ENCODE peak calls at places on chromosomes 3 and 15, in seven cellular contexts. One of them, this sample, is unnamed. For H3K36me3, the result is how much of the 10 kb centered on the place peaks cover.

GRCh38 chr3:129684270-129684669 is 77.8 kb upstream of the PLXND1 start:
- DNase-seq in left ventricle myocardium inferior: no peak
- DNase-seq in heart left ventricle: no peak
- DNase-seq in uterus: no peak
- DNase-seq in thoracic aorta: no peak
- DNase-seq in pancreas: no peak
- DNase-seq in stomach: no peak
- DNase-seq in this sample: no peak

GRCh38 chr15:98901438-98901837 is 106.2 kb downstream of the PGPEP1L start:
- DNase-seq in left ventricle myocardium inferior: no peak
- DNase-seq in heart left ventricle: no peak
- DNase-seq in uterus: no peak
- DNase-seq in thoracic aorta: no peak
- DNase-seq in pancreas: no peak
- DNase-seq in stomach: no peak
- DNase-seq in this sample: no peak

GRCh38 chr3:38562467-38562925 is 66.4 kb downstream of the EXOG start:
- DNase-seq in left ventricle myocardium inferior: no peak
- DNase-seq in heart left ventricle: no peak
- DNase-seq in uterus: no peak
- DNase-seq in thoracic aorta: no peak
- DNase-seq in pancreas: no peak
- DNase-seq in stomach: no peak
- DNase-seq in this sample: no peak

GRCh38 chr15:49901867-49902775 is 216.9 kb downstream of the ATP8B4 start:
- DNase-seq in left ventricle myocardium inferior: no peak
- DNase-seq in heart left ventricle: no peak
- DNase-seq in uterus: no peak
- DNase-seq in thoracic aorta: no peak
- DNase-seq in pancreas: no peak
- DNase-seq in stomach: no peak
- DNase-seq in this sample: no peak

GRCh38 chr3:71135373-71136088 is 448.0 kb downstream of the FOXP1 start:
- DNase-seq in left ventricle myocardium inferior: no peak
- DNase-seq in heart left ventricle: no peak
- DNase-seq in uterus: no peak
- DNase-seq in thoracic aorta: no peak
- DNase-seq in pancreas: no peak
- DNase-seq in stomach: peak
- DNase-seq in this sample: no peak

GRCh38 chr3:64674591-64675076 is 13.2 kb downstream of the ADAMTS9 start:
- DNase-seq in left ventricle myocardium inferior: no peak
- DNase-seq in heart left ventricle: no peak
- DNase-seq in uterus: no peak
- DNase-seq in thoracic aorta: no peak
- DNase-seq in pancreas: no peak
- DNase-seq in stomach: no peak
- DNase-seq in this sample: no peak

GRCh38 chr3:44476181-44476599 is 1.3 kb downstream of the ZNF445 start:
- DNase-seq in left ventricle myocardium inferior: no peak
- DNase-seq in heart left ventricle: no peak
- DNase-seq in uterus: no peak
- DNase-seq in thoracic aorta: no peak
- DNase-seq in pancreas: no peak
- DNase-seq in stomach: no peak
- DNase-seq in this sample: peak

GRCh38 chr15:35697549-35698299 is 151.8 kb upstream of the DPH6 start:
- DNase-seq in left ventricle myocardium inferior: no peak
- DNase-seq in heart left ventricle: peak
- DNase-seq in uterus: peak
- DNase-seq in thoracic aorta: no peak
- DNase-seq in pancreas: no peak
- DNase-seq in stomach: no peak
- DNase-seq in this sample: no peak

GRCh38 chr3:21484323-21485154 is 266.5 kb downstream of the ZNF385D start:
- DNase-seq in left ventricle myocardium inferior: peak
- DNase-seq in heart left ventricle: peak
- DNase-seq in uterus: peak
- DNase-seq in thoracic aorta: peak
- DNase-seq in pancreas: peak
- DNase-seq in stomach: peak
- DNase-seq in this sample: no peak

GRCh38 chr15:85033148-85033547 is 51.5 kb downstream of the PDE8A start:
- DNase-seq in left ventricle myocardium inferior: no peak
- DNase-seq in heart left ventricle: no peak
- DNase-seq in uterus: no peak
- DNase-seq in thoracic aorta: no peak
- DNase-seq in pancreas: no peak
- DNase-seq in stomach: no peak
- DNase-seq in this sample: no peak

GRCh38 chr15:63497642-63498100 is 6.7 kb upstream of the USP3 start:
- DNase-seq in left ventricle myocardium inferior: peak
- DNase-seq in heart left ventricle: no peak
- DNase-seq in uterus: no peak
- DNase-seq in thoracic aorta: no peak
- DNase-seq in pancreas: no peak
- DNase-seq in stomach: peak
- DNase-seq in this sample: no peak

GRCh38 chr3:61804782-61805181 is 243.4 kb downstream of the PTPRG start:
- DNase-seq in left ventricle myocardium inferior: no peak
- DNase-seq in heart left ventricle: no peak
- DNase-seq in uterus: no peak
- DNase-seq in thoracic aorta: no peak
- DNase-seq in pancreas: no peak
- DNase-seq in stomach: no peak
- DNase-seq in this sample: no peak

GRCh38 chr3:126212629-126213375 is 32.4 kb upstream of the ALDH1L1 start:
- DNase-seq in left ventricle myocardium inferior: peak
- DNase-seq in heart left ventricle: peak
- DNase-seq in uterus: peak
- DNase-seq in thoracic aorta: no peak
- DNase-seq in pancreas: peak
- DNase-seq in stomach: peak
- DNase-seq in this sample: no peak

GRCh38 chr15:67149859-67150824 is 84.7 kb downstream of the SMAD3 start:
- DNase-seq in left ventricle myocardium inferior: peak
- DNase-seq in heart left ventricle: peak
- DNase-seq in uterus: peak
- DNase-seq in thoracic aorta: peak
- DNase-seq in pancreas: peak
- DNase-seq in stomach: peak
- DNase-seq in this sample: peak

GRCh38 chr3:72756900-72757299 is 91.3 kb downstream of the SHQ1 start:
- DNase-seq in left ventricle myocardium inferior: no peak
- DNase-seq in heart left ventricle: no peak
- DNase-seq in uterus: no peak
- DNase-seq in thoracic aorta: no peak
- DNase-seq in pancreas: no peak
- DNase-seq in stomach: no peak
- DNase-seq in this sample: no peak

GRCh38 chr3:105414841-105415240 is 48.1 kb downstream of the ALCAM start:
- DNase-seq in left ventricle myocardium inferior: no peak
- DNase-seq in heart left ventricle: no peak
- DNase-seq in uterus: no peak
- DNase-seq in thoracic aorta: no peak
- DNase-seq in pancreas: no peak
- DNase-seq in stomach: no peak
- DNase-seq in this sample: no peak

GRCh38 chr15:78914027-78914764 is 30.6 kb downstream of the CTSH start:
- DNase-seq in left ventricle myocardium inferior: no peak
- DNase-seq in heart left ventricle: no peak
- DNase-seq in uterus: peak
- DNase-seq in thoracic aorta: no peak
- DNase-seq in pancreas: no peak
- DNase-seq in stomach: peak
- DNase-seq in this sample: peak

GRCh38 chr15:67839358-67839928 is 402 bp downstream of the RNU6-1 start:
- DNase-seq in left ventricle myocardium inferior: no peak
- DNase-seq in heart left ventricle: no peak
- DNase-seq in uterus: no peak
- DNase-seq in thoracic aorta: no peak
- DNase-seq in pancreas: no peak
- DNase-seq in stomach: no peak
- DNase-seq in this sample: no peak

GRCh38 chr3:185089343-185089742 is 63.5 kb downstream of the C3orf70 start:
- DNase-seq in left ventricle myocardium inferior: no peak
- DNase-seq in heart left ventricle: no peak
- DNase-seq in uterus: no peak
- DNase-seq in thoracic aorta: no peak
- DNase-seq in pancreas: no peak
- DNase-seq in stomach: no peak
- DNase-seq in this sample: no peak

GRCh38 chr3:73024836-73025235 is 28.2 kb downstream of the PPP4R2 start:
- DNase-seq in left ventricle myocardium inferior: no peak
- DNase-seq in heart left ventricle: no peak
- DNase-seq in uterus: no peak
- DNase-seq in thoracic aorta: no peak
- DNase-seq in pancreas: no peak
- DNase-seq in stomach: no peak
- DNase-seq in this sample: no peak

GRCh38 chr3:128910006-128910405 is 30.6 kb downstream of the ACAD9 start:
- DNase-seq in left ventricle myocardium inferior: no peak
- DNase-seq in heart left ventricle: no peak
- DNase-seq in uterus: no peak
- DNase-seq in thoracic aorta: no peak
- DNase-seq in pancreas: no peak
- DNase-seq in stomach: no peak
- DNase-seq in this sample: no peak

GRCh38 chr15:57591822-57592367 is at the start of gene MYZAP:
- DNase-seq in left ventricle myocardium inferior: peak
- DNase-seq in heart left ventricle: peak
- DNase-seq in uterus: peak
- DNase-seq in thoracic aorta: no peak
- DNase-seq in pancreas: peak
- DNase-seq in stomach: peak
- DNase-seq in this sample: no peak

GRCh38 chr3:44996556-44996969 is 20.5 kb downstream of the EXOSC7 start:
- DNase-seq in left ventricle myocardium inferior: no peak
- DNase-seq in heart left ventricle: no peak
- DNase-seq in uterus: no peak
- DNase-seq in thoracic aorta: no peak
- DNase-seq in pancreas: no peak
- DNase-seq in stomach: no peak
- DNase-seq in this sample: no peak

DNA sequence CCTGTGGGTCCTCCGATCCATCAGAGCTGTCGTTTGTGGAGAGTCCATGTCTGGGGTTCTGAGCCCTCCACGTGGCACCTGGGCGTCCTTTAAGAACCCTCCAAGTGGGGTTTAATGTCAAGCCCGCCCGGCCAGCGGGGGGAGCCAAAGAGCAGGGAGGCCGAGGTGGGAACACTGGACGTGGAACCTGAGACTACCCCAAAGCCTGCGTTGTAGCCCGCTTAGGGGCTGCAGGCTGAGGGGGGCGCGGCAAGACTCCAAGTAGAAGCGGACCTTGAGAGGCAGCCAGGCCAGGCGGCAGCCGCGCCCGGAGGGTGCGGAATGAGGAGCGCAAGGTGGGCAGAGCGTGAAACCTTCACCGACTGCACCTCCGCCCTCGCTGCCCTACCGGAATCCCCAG is 126.2 kb upstream of the ATP10A start:
- DNase-seq in left ventricle myocardium inferior: no peak
- DNase-seq in heart left ventricle: no peak
- DNase-seq in uterus: no peak
- DNase-seq in thoracic aorta: no peak
- DNase-seq in pancreas: no peak
- DNase-seq in stomach: no peak
- DNase-seq in this sample: no peak
- TF ChIP-seq CTCF in left ventricle myocardium inferior: no peak
- TF ChIP-seq CTCF in heart left ventricle: no peak
- TF ChIP-seq CTCF in uterus: no peak
- TF ChIP-seq CTCF in thoracic aorta: no peak
- TF ChIP-seq CTCF in pancreas: no peak
- TF ChIP-seq CTCF in stomach: no peak
- TF ChIP-seq CTCF in this sample: peak

GRCh38 chr3:50608278-50608677 is 3.3 kb downstream of the CISH start:
- DNase-seq in left ventricle myocardium inferior: no peak
- DNase-seq in heart left ventricle: no peak
- DNase-seq in uterus: no peak
- DNase-seq in thoracic aorta: no peak
- DNase-seq in pancreas: no peak
- DNase-seq in stomach: no peak
- DNase-seq in this sample: no peak

GRCh38 chr3:50609071-50609742 is 2.4 kb downstream of the CISH start:
- DNase-seq in left ventricle myocardium inferior: no peak
- DNase-seq in heart left ventricle: no peak
- DNase-seq in uterus: no peak
- DNase-seq in thoracic aorta: no peak
- DNase-seq in pancreas: no peak
- DNase-seq in stomach: no peak
- DNase-seq in this sample: no peak

GRCh38 chr3:50610992-50611463 is 546 bp downstream of the CISH start:
- DNase-seq in left ventricle myocardium inferior: peak
- DNase-seq in heart left ventricle: no peak
- DNase-seq in uterus: no peak
- DNase-seq in thoracic aorta: no peak
- DNase-seq in pancreas: no peak
- DNase-seq in stomach: no peak
- DNase-seq in this sample: no peak

GRCh38 chr3:50610181-50610971 is 1.2 kb downstream of the CISH start:
- DNase-seq in left ventricle myocardium inferior: peak
- DNase-seq in heart left ventricle: peak
- DNase-seq in uterus: no peak
- DNase-seq in thoracic aorta: no peak
- DNase-seq in pancreas: peak
- DNase-seq in stomach: peak
- DNase-seq in this sample: no peak

GRCh38 chr3:50609743-50610085 is 1.9 kb downstream of the CISH start:
- DNase-seq in left ventricle myocardium inferior: no peak
- DNase-seq in heart left ventricle: no peak
- DNase-seq in uterus: no peak
- DNase-seq in thoracic aorta: no peak
- DNase-seq in pancreas: no peak
- DNase-seq in stomach: no peak
- DNase-seq in this sample: no peak
- H3K4me3 ChIP-seq in left ventricle myocardium inferior: peak
- H3K4me3 ChIP-seq in heart left ventricle: peak
- H3K4me3 ChIP-seq in uterus: no peak
- H3K4me3 ChIP-seq in thoracic aorta: peak
- H3K4me3 ChIP-seq in pancreas: peak
- H3K4me3 ChIP-seq in stomach: peak
- H3K4me3 ChIP-seq in this sample: no peak

DNA sequence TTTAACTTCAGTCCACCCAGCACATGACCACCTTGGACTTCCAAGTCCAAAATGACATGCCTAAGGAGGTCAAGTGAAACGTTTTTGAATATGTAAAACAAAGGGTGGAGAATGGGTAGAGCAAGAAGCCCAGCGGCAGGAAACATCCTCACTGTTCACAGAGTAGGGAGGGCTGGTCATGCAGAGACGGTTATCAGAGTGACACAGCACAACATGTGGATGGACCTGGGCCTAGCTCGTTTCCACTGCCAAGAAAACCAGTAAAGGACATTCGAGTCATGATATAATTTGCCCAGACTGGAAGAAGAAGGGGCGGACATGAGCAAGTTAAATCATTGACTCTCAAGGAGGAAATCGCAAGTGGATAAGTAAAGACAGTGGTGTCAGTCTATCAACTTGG is 89.4 kb downstream of the LRIG1 start:
- DNase-seq in left ventricle myocardium inferior: no peak
- DNase-seq in heart left ventricle: no peak
- DNase-seq in uterus: peak
- DNase-seq in thoracic aorta: no peak
- DNase-seq in pancreas: no peak
- DNase-seq in stomach: no peak
- DNase-seq in this sample: no peak
- H3K36me3 ChIP-seq in left ventricle myocardium inferior: under half
- H3K36me3 ChIP-seq in heart left ventricle: under half
- H3K36me3 ChIP-seq in uterus: under half
- H3K36me3 ChIP-seq in thoracic aorta: under half
- H3K36me3 ChIP-seq in pancreas: under half
- H3K36me3 ChIP-seq in stomach: half or more
- H3K36me3 ChIP-seq in this sample: under half

GRCh38 chr3:146148468-146148931 is 12.5 kb downstream of the PLOD2 start:
- DNase-seq in left ventricle myocardium inferior: no peak
- DNase-seq in heart left ventricle: no peak
- DNase-seq in uterus: no peak
- DNase-seq in thoracic aorta: no peak
- DNase-seq in pancreas: no peak
- DNase-seq in stomach: no peak
- DNase-seq in this sample: no peak
- TF ChIP-seq CTCF in left ventricle myocardium inferior: peak
- TF ChIP-seq CTCF in heart left ventricle: peak
- TF ChIP-seq CTCF in uterus: peak
- TF ChIP-seq CTCF in thoracic aorta: no peak
- TF ChIP-seq CTCF in pancreas: no peak
- TF ChIP-seq CTCF in stomach: no peak
- TF ChIP-seq CTCF in this sample: peak

This sample was measured in BJ.